ENCODE peak calls at places on chromosomes 2 and 18, in seven cellular contexts. K is mesothelial cell of epicardium, S is PC-9, V is A673, Y is ovary, F is endothelial cell, M is transverse colon. Q is an unnamed sample.

GRCh38 chr18:23887493-23887892 is 127.1 kb upstream of the TTC39C start:
- DNase-seq in Y (peak; percentile 59), K (no peak), F (no peak), S (no peak), V (no peak), M (no peak), Q (no peak)

GRCh38 chr18:48833701-48834394 is 116.9 kb downstream of the SMAD7 start:
- DNase-seq in M (peak; percentile 61), Y (no peak), F (no peak), S (peak; percentile 46), K (peak; percentile 29), V (peak; percentile 46), Q (no peak)

GRCh38 chr2:1518891-1519530 is 105.7 kb downstream of the TPO start:
- DNase-seq in M (peak; percentile 60), K (no peak), Y (no peak), S (no peak), V (no peak), F (no peak), Q (no peak)

GRCh38 chr18:79507546-79508480 is 112.1 kb downstream of the NFATC1 start:
- DNase-seq in S (no peak), K (no peak), F (no peak), V (no peak), M (peak; percentile 60), Y (peak; percentile 82), Q (no peak)

GRCh38 chr18:56728741-56729140 is 77.6 kb downstream of the WDR7 start:
- DNase-seq in F (no peak), S (no peak), V (no peak), K (no peak), M (no peak), Y (no peak), Q (no peak)

GRCh38 chr2:235201796-235202195 is 250.0 kb downstream of the SH3BP4 start:
- DNase-seq in V (no peak), K (no peak), Y (no peak), M (no peak), S (no peak), F (no peak), Q (no peak)

GRCh38 chr18:50879302-50880107 is 587 bp downstream of the ME2 start:
- DNase-seq in M (peak; percentile 41), V (peak; percentile 60), Y (no peak), S (peak; percentile 37), F (no peak), K (no peak), Q (peak; percentile 61)

GRCh38 chr2:212416126-212416525 is 122.5 kb downstream of the ERBB4 start:
- DNase-seq in V (no peak), F (no peak), Y (no peak), S (no peak), M (no peak), K (no peak), Q (no peak)

GRCh38 chr2:39665811-39666488 is at the start of gene TMEM178A:
- DNase-seq in M (no peak), S (no peak), F (peak; percentile 41), K (peak; percentile 51), Y (peak; percentile 21), V (peak; percentile 9), Q (peak; percentile 14)

GRCh38 chr18:31931886-31932240 is 11.1 kb downstream of the TRAPPC8 start:
- DNase-seq in S (no peak), V (no peak), F (no peak), K (no peak), M (no peak), Y (no peak), Q (peak; percentile 32)

GRCh38 chr18:74518456-74519315 is 15.6 kb upstream of the CNDP1 start:
- DNase-seq in K (no peak), F (no peak), Y (no peak), M (no peak), V (no peak), S (no peak), Q (no peak)

GRCh38 chr2:165293439-165294420 is 54.5 kb downstream of the SCN2A start:
- DNase-seq in S (peak; percentile 61), M (peak; percentile 17), K (no peak), Y (peak; percentile 43), F (peak; percentile 56), V (peak; percentile 95), Q (peak; percentile 71)

GRCh38 chr2:26299488-26300092 is 46.4 kb upstream of the SELENOI start:
- DNase-seq in V (peak; percentile 62), K (peak; percentile 55), S (peak; percentile 82), Y (peak; percentile 46), M (peak; percentile 30), F (peak; percentile 24), Q (peak; percentile 35)

GRCh38 chr2:189411860-189412259 is 29.4 kb upstream of the WDR75 start:
- DNase-seq in S (no peak), K (no peak), F (no peak), Y (peak; percentile 21), V (peak; percentile 53), M (no peak), Q (no peak)

GRCh38 chr2:112787729-112788401 is 3.6 kb upstream of the IL1A start:
- DNase-seq in V (no peak), Y (no peak), F (no peak), M (no peak), K (no peak), S (no peak), Q (no peak)

GRCh38 chr18:46167971-46168370 is 63.8 kb downstream of the HAUS1 start:
- DNase-seq in M (peak; percentile 63), K (no peak), S (peak; percentile 50), Y (no peak), V (no peak), F (no peak), Q (peak; percentile 58)

GRCh38 chr2:216017365-216017764 is 4.0 kb upstream of the MREG start:
- DNase-seq in K (no peak), S (peak; percentile 62), M (peak; percentile 33), F (no peak), V (no peak), Y (no peak), Q (no peak)

GRCh38 chr2:230256735-230257332 is 31.3 kb downstream of the SP140 start:
- DNase-seq in V (no peak), F (no peak), S (no peak), K (no peak), Y (no peak), M (no peak), Q (no peak)

GRCh38 chr18:58612239-58613055 is 16.4 kb downstream of the ALPK2 start:
- DNase-seq in V (no peak), M (no peak), F (no peak), S (peak; percentile 87), K (no peak), Y (no peak), Q (no peak)

GRCh38 chr18:58666176-58666575 is 5.1 kb upstream of the MALT1 start:
- DNase-seq in Y (no peak), S (no peak), F (no peak), M (no peak), K (no peak), V (no peak), Q (no peak)

GRCh38 chr2:96954490-96954846 is 31.9 kb downstream of the FAM178B start:
- DNase-seq in F (no peak), V (no peak), K (no peak), S (no peak), Y (no peak), M (no peak), Q (no peak)

GRCh38 chr2:154194917-154195643 is 323.4 kb downstream of the GALNT13 start:
- DNase-seq in F (no peak), S (no peak), V (no peak), Y (no peak), K (no peak), M (no peak), Q (no peak)

GRCh38 chr2:211144974-211145373 is 588.6 kb downstream of the CPS1 start:
- DNase-seq in V (no peak), M (no peak), S (no peak), F (no peak), K (no peak), Y (no peak), Q (no peak)

GRCh38 chr18:65567372-65567771 is 183.4 kb upstream of the CDH7 start:
- DNase-seq in F (no peak), Y (no peak), V (peak; percentile 62), S (no peak), K (no peak), M (no peak), Q (peak; percentile 19)

GRCh38 chr18:75489493-75490190 is 62.1 kb upstream of the SMIM21 start:
- DNase-seq in F (no peak), K (no peak), S (no peak), V (no peak), Y (peak; percentile 36), M (no peak), Q (no peak)

DNA sequence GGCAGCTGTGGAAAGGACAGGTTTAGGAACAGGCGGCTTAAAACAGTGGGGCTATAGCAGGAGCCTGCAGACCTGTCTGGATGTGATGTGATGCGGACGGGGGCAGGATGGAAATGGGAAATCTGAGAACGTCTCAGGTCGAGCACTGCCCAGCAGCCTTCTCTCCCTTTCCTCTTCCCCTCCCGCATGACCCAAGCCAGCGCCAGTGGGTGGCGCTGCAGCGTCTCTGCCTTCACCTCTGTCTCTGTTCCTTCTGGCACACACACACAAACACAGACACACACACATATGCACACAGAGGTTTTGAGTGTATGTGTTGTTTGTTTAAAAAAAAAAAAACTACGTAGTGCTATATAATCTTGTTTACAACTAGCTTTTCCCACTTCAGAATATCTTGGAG is 82.0 kb upstream of the SLC66A3 start:
- DNase-seq in M (peak; percentile 52), S (no peak), K (no peak), Y (peak; percentile 27), F (peak; percentile 74), V (peak; percentile 63), Q (no peak)
- TF ChIP-seq CTCF in M (peak; percentile 35), S (peak; percentile 40), K (peak; percentile 28), Y (no peak), F (no peak), V (peak; percentile 84), Q (peak; percentile 20)

GRCh38 chr2:240538031-240538780 is 19.6 kb downstream of the ANKMY1 start:
- DNase-seq in M (no peak), S (no peak), K (no peak), V (no peak), F (no peak), Y (no peak), Q (no peak)
- TF ChIP-seq CTCF in M (no peak), S (no peak), K (no peak), V (no peak), F (no peak), Y (no peak), Q (no peak)

GRCh38 chr18:12637393-12637792 is 20.5 kb downstream of the SPIRE1 start:
- DNase-seq in V (no peak), Y (no peak), K (no peak), M (no peak), S (no peak), F (no peak), Q (no peak)

GRCh38 chr18:12637901-12638633 is 19.8 kb downstream of the SPIRE1 start:
- DNase-seq in M (no peak), S (peak; percentile 40), K (no peak), Y (no peak), F (no peak), V (no peak), Q (no peak)

GRCh38 chr18:12638634-12639124 is 19.2 kb downstream of the SPIRE1 start:
- DNase-seq in F (no peak), V (no peak), M (no peak), K (no peak), Y (no peak), S (no peak), Q (no peak)

GRCh38 chr18:12640881-12641200 is 17.1 kb downstream of the SPIRE1 start:
- DNase-seq in V (no peak), M (no peak), F (no peak), K (no peak), S (no peak), Y (no peak), Q (no peak)

GRCh38 chr18:12639990-12640880 is 17.7 kb downstream of the SPIRE1 start:
- DNase-seq in M (no peak), F (no peak), V (no peak), S (no peak), Y (no peak), K (no peak), Q (no peak)
- TF ChIP-seq CTCF in M (no peak), F (no peak), V (no peak), S (no peak), Y (no peak), K (no peak), Q (no peak)

GRCh38 chr2:101251844-101252407 is 760 bp upstream of the CNOT11 start:
- DNase-seq in V (peak; percentile 7), K (peak; percentile 39), F (peak; percentile 22), S (peak; percentile 79), M (peak; percentile 60), Y (no peak), Q (peak; percentile 67)
- TF ChIP-seq CTCF in V (no peak), K (peak; percentile 47), F (peak; percentile 70), S (peak; percentile 81), M (peak; percentile 44), Y (no peak), Q (peak; percentile 47)